ENCODE peak calls at places on chromosomes 6 and 20, in eight cellular contexts. Q is fibroblast of lung, D is A549, H is AG04449, V is epithelial cell of esophagus, O is HL-60, X is GM12865, N is uterus. R is an unnamed sample.

GRCh38 chr6:135657207-135657606 is 159.7 kb upstream of the AHI1 start:
- DNase-seq in Q (no peak), D (no peak), H (no peak), V (no peak), O (no peak), X (no peak), N (no peak), R (no peak)

GRCh38 chr6:111997863-111998191 is 56.1 kb upstream of the CCN6 start:
- DNase-seq in Q (no peak), D (no peak), H (no peak), V (no peak), O (no peak), X (no peak), N (peak; percentile 53), R (no peak)

GRCh38 chr20:25054133-25054820 is 3.7 kb downstream of the ACSS1 start:
- DNase-seq in Q (no peak), D (no peak), H (no peak), V (no peak), O (no peak), X (no peak), N (peak; percentile 10), R (no peak)

GRCh38 chr20:40683221-40683893 is 5.7 kb downstream of the MAFB start:
- DNase-seq in Q (no peak), D (no peak), H (no peak), V (peak; percentile 70), O (no peak), X (no peak), N (no peak), R (peak; percentile 89)

GRCh38 chr20:58389324-58389967 is 417 bp downstream of the VAPB start:
- DNase-seq in Q (peak; percentile 31), D (no peak), H (no peak), V (peak; percentile 47), O (peak; percentile 45), X (peak; percentile 70), N (no peak), R (peak; percentile 86)

GRCh38 chr20:62875419-62876355 is 14.1 kb upstream of the TCFL5 start:
- DNase-seq in Q (peak; percentile 84), D (peak; percentile 94), H (no peak), V (peak; percentile 75), O (peak; percentile 57), X (no peak), N (peak; percentile 78), R (no peak)

GRCh38 chr6:41488392-41489129 is 57.6 kb upstream of the FOXP4 start:
- DNase-seq in Q (peak; percentile 57), D (no peak), H (peak; percentile 62), V (no peak), O (no peak), X (peak; percentile 66), N (peak; percentile 78), R (peak; percentile 41)

GRCh38 chr6:131914967-131915751 is 36.0 kb downstream of the CCN2 start:
- DNase-seq in Q (peak; percentile 89), D (peak; percentile 29), H (no peak), V (peak; percentile 82), O (peak; percentile 37), X (peak; percentile 77), N (peak; percentile 70), R (no peak)

GRCh38 chr6:34543421-34543820 is 12.7 kb downstream of the SPDEF start:
- DNase-seq in Q (peak; percentile 67), D (no peak), H (peak; percentile 29), V (peak; percentile 39), O (no peak), X (no peak), N (no peak), R (no peak)

GRCh38 chr6:137013738-137014602 is 30.8 kb downstream of the IL20RA start:
- DNase-seq in Q (peak; percentile 70), D (peak; percentile 30), H (peak; percentile 44), V (peak; percentile 94), O (no peak), X (no peak), N (no peak), R (no peak)

GRCh38 chr6:110178626-110179405 is 654 bp downstream of the WASF1 start:
- DNase-seq in Q (peak; percentile 64), D (peak; percentile 23), H (no peak), V (peak; percentile 82), O (peak; percentile 22), X (peak; percentile 53), N (peak; percentile 65), R (peak; percentile 88)

GRCh38 chr6:20126789-20127653 is 85.2 kb downstream of the MBOAT1 start:
- DNase-seq in Q (peak; percentile 50), D (peak; percentile 41), H (no peak), V (peak; percentile 68), O (peak; percentile 10), X (peak; percentile 67), N (peak; percentile 67), R (peak; percentile 89)

GRCh38 chr6:12353731-12354130 is 63.6 kb downstream of the EDN1 start:
- DNase-seq in Q (no peak), D (no peak), H (no peak), V (no peak), O (no peak), X (no peak), N (no peak), R (no peak)

GRCh38 chr6:14211596-14211961 is 94.0 kb downstream of the CD83 start:
- DNase-seq in Q (peak; percentile 49), D (no peak), H (no peak), V (peak; percentile 31), O (peak; percentile 47), X (peak; percentile 42), N (peak; percentile 37), R (peak; percentile 43)

GRCh38 chr6:170290306-170291128 is at the start of gene DLL1:
- DNase-seq in Q (no peak), D (no peak), H (no peak), V (peak; percentile 57), O (no peak), X (peak; percentile 42), N (no peak), R (no peak)

DNA sequence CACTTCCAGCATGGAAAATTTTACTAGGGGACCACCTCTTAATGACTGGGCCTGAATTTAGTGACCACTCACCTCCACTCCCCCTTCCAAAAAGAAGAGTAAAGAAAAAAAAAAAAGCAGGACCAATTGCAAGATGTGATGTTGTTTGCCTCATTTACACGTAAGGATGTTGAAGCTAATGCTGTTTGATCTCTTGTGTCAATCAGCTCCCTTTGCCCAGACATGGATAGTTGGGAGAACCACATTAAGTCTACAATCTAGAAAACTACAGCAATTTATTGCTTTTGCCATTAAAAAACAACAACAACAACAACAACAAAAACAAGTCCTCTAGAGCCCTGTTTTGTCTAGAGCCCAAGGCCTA is 11.0 kb upstream of the DSTN start:
- DNase-seq in Q (no peak), D (no peak), H (no peak), V (no peak), O (no peak), X (no peak), N (no peak), R (no peak)
- H3K4me3 ChIP-seq in Q (peak overlapping the region; percentile 46), D (no peak overlapping the region), H (no peak overlapping the region), V (peak overlapping the region; percentile 37), O (no peak overlapping the region), X (no peak overlapping the region), N (no peak overlapping the region), R (no peak overlapping the region)

DNA sequence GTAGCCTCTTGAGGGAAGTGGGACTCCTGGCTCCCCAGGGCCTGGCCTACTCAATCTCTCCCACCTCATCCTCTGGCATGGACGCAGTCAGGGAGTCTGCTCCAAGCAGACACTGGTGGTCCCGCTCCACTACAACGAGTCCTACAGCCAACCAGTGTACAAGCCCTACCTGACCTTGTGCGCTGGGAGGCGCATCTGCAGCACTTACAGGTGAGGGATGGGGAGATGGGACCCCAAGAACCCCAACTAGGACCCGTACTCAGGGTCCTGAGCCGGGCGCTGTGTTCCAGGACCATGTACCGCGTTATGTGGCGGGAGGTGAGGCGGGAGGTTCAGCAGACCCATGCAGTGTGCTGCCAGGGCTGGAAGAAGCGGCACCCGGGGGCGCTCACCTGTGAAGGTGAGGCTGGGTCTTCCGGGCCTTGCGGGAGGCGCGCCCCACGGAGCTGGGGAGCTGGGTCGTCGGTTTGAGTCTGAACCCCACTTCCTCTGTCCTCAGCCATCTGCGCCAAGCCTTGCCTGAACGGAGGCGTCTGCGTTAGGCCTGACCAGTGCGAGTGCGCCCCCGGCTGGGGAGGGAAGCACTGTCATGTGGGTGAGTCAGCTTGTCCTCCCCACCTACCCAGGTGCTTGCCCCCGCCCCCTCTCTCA is 2.1 kb downstream of the EGFL8 start:
- DNase-seq in Q (no peak), D (no peak), H (no peak), V (no peak), O (no peak), X (no peak), N (no peak), R (peak; percentile 59)
- TF ChIP-seq CTCF in Q (no peak), D (no peak), H (no peak), V (no peak), O (no peak), X (no peak), N (no peak), R (no peak)

GRCh38 chr20:33830371-33830770 is 19.2 kb downstream of the CHMP4B start:
- DNase-seq in Q (no peak), D (no peak), H (no peak), V (no peak), O (no peak), X (no peak), N (no peak), R (no peak)

GRCh38 chr20:33835773-33836172 is 24.6 kb downstream of the CHMP4B start:
- DNase-seq in Q (peak; percentile 62), D (no peak), H (no peak), V (no peak), O (no peak), X (no peak), N (peak; percentile 64), R (no peak)

GRCh38 chr20:33828912-33829560 is 17.9 kb downstream of the CHMP4B start:
- DNase-seq in Q (no peak), D (no peak), H (no peak), V (no peak), O (no peak), X (no peak), N (no peak), R (no peak)

GRCh38 chr20:33829636-33830035 is 18.5 kb downstream of the CHMP4B start:
- DNase-seq in Q (no peak), D (no peak), H (no peak), V (no peak), O (no peak), X (no peak), N (no peak), R (no peak)

DNA sequence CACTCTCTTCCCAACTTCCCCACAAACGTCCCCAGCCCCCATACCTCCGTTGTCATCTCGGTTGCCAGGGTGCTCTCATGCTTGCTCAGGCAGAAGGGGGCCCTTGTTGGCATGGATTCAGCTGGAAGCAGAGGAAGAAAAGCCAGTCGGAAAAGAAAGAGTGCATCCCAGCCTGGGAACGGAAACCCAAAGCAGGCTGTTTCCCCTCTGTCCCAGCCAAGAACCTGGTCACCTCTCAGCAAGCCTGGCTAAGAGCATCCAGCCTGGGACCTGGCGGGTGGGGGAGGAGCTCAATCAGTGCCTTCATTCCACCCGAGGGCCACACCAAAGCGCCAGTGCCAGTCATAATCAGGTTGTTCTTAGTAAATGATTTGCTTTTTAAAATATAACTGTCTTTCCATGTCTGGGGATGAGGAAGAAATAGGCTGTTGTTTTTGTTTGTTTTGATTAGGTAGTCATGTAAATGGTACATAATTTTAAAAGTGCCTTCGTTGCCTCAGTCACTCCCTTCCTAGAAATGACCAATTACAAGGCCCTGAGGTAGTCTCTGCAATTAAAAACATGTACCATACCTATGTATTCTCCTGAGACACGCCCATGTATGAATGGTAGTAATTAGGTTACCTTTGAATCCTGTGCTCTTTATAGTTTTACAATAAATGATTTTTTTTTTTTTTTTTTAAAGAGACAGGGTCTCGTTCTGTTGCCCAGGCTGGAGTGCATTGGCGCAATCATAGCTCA is 21.1 kb downstream of the CHMP4B start:
- DNase-seq in Q (no peak), D (no peak), H (no peak), V (no peak), O (no peak), X (no peak), N (no peak), R (no peak)
- H3K4me3 ChIP-seq in Q (no peak overlapping the region), D (no peak overlapping the region), H (no peak overlapping the region), V (no peak overlapping the region), O (no peak overlapping the region), X (no peak overlapping the region), N (no peak overlapping the region), R (no peak overlapping the region)

GRCh38 chr6:57040011-57040410 is 6.5 kb upstream of the KIAA1586 start:
- DNase-seq in Q (no peak), D (peak; percentile 5), H (no peak), V (peak; percentile 11), O (no peak), X (peak; percentile 15), N (no peak), R (no peak)
- TF ChIP-seq CTCF in Q (no peak), D (no peak), H (no peak), V (peak; percentile 18), O (peak; percentile 33), X (no peak), N (no peak), R (no peak)